ENCODE peak calls at places on chromosomes 6 and 20, in six cellular contexts. T, E, K, W, M and D are unnamed samples.

GRCh38 chr20:57092900-57093238 is 173.6 kb downstream of the BMP7 start:
- DNase-seq in W (no peak), K (no peak), E (no peak), M (no peak), T (no peak), D (no peak)

GRCh38 chr6:3650959-3651697 is 100.4 kb downstream of the PXDC1 start:
- DNase-seq in K (no peak), M (no peak), W (no peak), T (no peak), E (no peak), D (no peak)

GRCh38 chr6:14875678-14876063 is 370.2 kb upstream of the JARID2 start:
- DNase-seq in K (no peak), W (no peak), T (no peak), E (no peak), M (no peak), D (no peak)

GRCh38 chr6:32973934-32974333 is 5.5 kb downstream of the BRD2 start:
- DNase-seq in W (peak), M (peak), K (no peak), T (peak), E (no peak), D (no peak)

GRCh38 chr6:128929869-128930268 is 46.9 kb downstream of the LAMA2 start:
- DNase-seq in M (no peak), W (no peak), T (no peak), K (no peak), E (no peak), D (no peak)

GRCh38 chr20:54132612-54133433 is 41.0 kb downstream of the CYP24A1 start:
- DNase-seq in K (no peak), M (no peak), T (peak), W (no peak), E (peak), D (no peak)

GRCh38 chr6:70413829-70414494 is 654 bp downstream of the FAM135A start:
- DNase-seq in M (peak), W (peak), T (peak), K (peak), E (peak), D (no peak)

GRCh38 chr6:5345324-5345723 is 84.0 kb downstream of the FARS2 start:
- DNase-seq in W (no peak), T (no peak), K (no peak), E (no peak), M (no peak), D (no peak)

GRCh38 chr20:25088267-25088666 is 6.3 kb upstream of the VSX1 start:
- DNase-seq in T (no peak), M (no peak), W (no peak), E (no peak), K (no peak), D (no peak)

GRCh38 chr20:47677314-47678129 is 107.8 kb downstream of the SULF2 start:
- DNase-seq in T (peak), K (peak), W (peak), E (no peak), M (peak), D (peak)

GRCh38 chr6:116513224-116513875 is 1.9 kb downstream of the CALHM5 start:
- DNase-seq in T (no peak), W (peak), K (no peak), E (no peak), M (no peak), D (no peak)

GRCh38 chr6:142915129-142915697 is 29.8 kb downstream of the HIVEP2 start:
- DNase-seq in K (no peak), T (no peak), E (no peak), W (no peak), M (no peak), D (no peak)

GRCh38 chr20:61439251-61439650 is 187.2 kb downstream of the CDH4 start:
- DNase-seq in K (no peak), W (no peak), E (no peak), T (no peak), M (no peak), D (no peak)